ENCODE peak calls at places on chromosome 6, in ten cellular contexts. One of them, this sample, is unnamed.

GRCh38 chr6:56909115-56909907 is 45.6 kb upstream of the BEND6 start:
- DNase-seq in mucosa of descending colon: no peak
- DNase-seq in body of pancreas: no peak
- DNase-seq in coronary artery: no peak
- DNase-seq in fibroblast of lung: no peak
- DNase-seq in IMR-90: peak
- DNase-seq in OCI-LY7: no peak
- DNase-seq in cardiac fibroblast: no peak
- DNase-seq in HepG2: no peak
- DNase-seq in adrenal gland: no peak
- DNase-seq in this sample: no peak

GRCh38 chr6:170291271-170292110 is 613 bp upstream of the DLL1 start:
- DNase-seq in body of pancreas: no peak
- DNase-seq in adrenal gland: no peak
- DNase-seq in cardiac fibroblast: peak
- DNase-seq in mucosa of descending colon: peak
- DNase-seq in HepG2: no peak
- DNase-seq in fibroblast of lung: no peak
- DNase-seq in coronary artery: peak
- DNase-seq in OCI-LY7: peak
- DNase-seq in IMR-90: no peak
- DNase-seq in this sample: no peak

GRCh38 chr6:108737594-108738546 is 110.4 kb upstream of the ARMC2 start:
- DNase-seq in adrenal gland: no peak
- DNase-seq in IMR-90: peak
- DNase-seq in body of pancreas: no peak
- DNase-seq in OCI-LY7: no peak
- DNase-seq in cardiac fibroblast: peak
- DNase-seq in HepG2: no peak
- DNase-seq in coronary artery: peak
- DNase-seq in fibroblast of lung: peak
- DNase-seq in mucosa of descending colon: no peak
- DNase-seq in this sample: peak

GRCh38 chr6:17653198-17653881 is 53.2 kb downstream of the FAM8A1 start:
- DNase-seq in cardiac fibroblast: no peak
- DNase-seq in OCI-LY7: no peak
- DNase-seq in body of pancreas: no peak
- DNase-seq in adrenal gland: no peak
- DNase-seq in IMR-90: no peak
- DNase-seq in mucosa of descending colon: no peak
- DNase-seq in HepG2: no peak
- DNase-seq in coronary artery: no peak
- DNase-seq in fibroblast of lung: no peak
- DNase-seq in this sample: no peak

GRCh38 chr6:41200296-41200900 is 551 bp downstream of the TREML2 start:
- DNase-seq in fibroblast of lung: peak
- DNase-seq in cardiac fibroblast: peak
- DNase-seq in IMR-90: no peak
- DNase-seq in HepG2: no peak
- DNase-seq in adrenal gland: no peak
- DNase-seq in mucosa of descending colon: no peak
- DNase-seq in coronary artery: no peak
- DNase-seq in OCI-LY7: peak
- DNase-seq in body of pancreas: no peak
- DNase-seq in this sample: no peak

GRCh38 chr6:14713008-14713452 is 532.8 kb upstream of the JARID2 start:
- DNase-seq in OCI-LY7: no peak
- DNase-seq in HepG2: no peak
- DNase-seq in coronary artery: no peak
- DNase-seq in body of pancreas: no peak
- DNase-seq in mucosa of descending colon: no peak
- DNase-seq in fibroblast of lung: peak
- DNase-seq in IMR-90: peak
- DNase-seq in cardiac fibroblast: peak
- DNase-seq in adrenal gland: no peak
- DNase-seq in this sample: peak

GRCh38 chr6:14258117-14258516 is 140.5 kb downstream of the CD83 start:
- DNase-seq in cardiac fibroblast: no peak
- DNase-seq in HepG2: no peak
- DNase-seq in IMR-90: no peak
- DNase-seq in adrenal gland: no peak
- DNase-seq in body of pancreas: no peak
- DNase-seq in fibroblast of lung: no peak
- DNase-seq in OCI-LY7: no peak
- DNase-seq in mucosa of descending colon: no peak
- DNase-seq in coronary artery: no peak
- DNase-seq in this sample: no peak

GRCh38 chr6:120805267-120805666 is 529.0 kb downstream of the TBC1D32 start:
- DNase-seq in coronary artery: no peak
- DNase-seq in HepG2: no peak
- DNase-seq in fibroblast of lung: peak
- DNase-seq in IMR-90: no peak
- DNase-seq in OCI-LY7: no peak
- DNase-seq in body of pancreas: no peak
- DNase-seq in mucosa of descending colon: no peak
- DNase-seq in cardiac fibroblast: peak
- DNase-seq in adrenal gland: no peak
- DNase-seq in this sample: peak

GRCh38 chr6:42138630-42139619 is 3.5 kb downstream of the C6orf132 start:
- DNase-seq in coronary artery: no peak
- DNase-seq in fibroblast of lung: peak
- DNase-seq in IMR-90: peak
- DNase-seq in HepG2: peak
- DNase-seq in body of pancreas: no peak
- DNase-seq in cardiac fibroblast: no peak
- DNase-seq in OCI-LY7: no peak
- DNase-seq in mucosa of descending colon: no peak
- DNase-seq in adrenal gland: no peak
- DNase-seq in this sample: no peak

GRCh38 chr6:11270030-11271027 is 37.9 kb upstream of the NEDD9 start:
- DNase-seq in fibroblast of lung: peak
- DNase-seq in IMR-90: peak
- DNase-seq in OCI-LY7: no peak
- DNase-seq in HepG2: peak
- DNase-seq in coronary artery: no peak
- DNase-seq in body of pancreas: peak
- DNase-seq in mucosa of descending colon: no peak
- DNase-seq in adrenal gland: no peak
- DNase-seq in cardiac fibroblast: peak
- DNase-seq in this sample: no peak

GRCh38 chr6:548517-548916 is 108.4 kb downstream of the HUS1B start:
- DNase-seq in mucosa of descending colon: no peak
- DNase-seq in fibroblast of lung: no peak
- DNase-seq in adrenal gland: no peak
- DNase-seq in HepG2: no peak
- DNase-seq in coronary artery: no peak
- DNase-seq in body of pancreas: no peak
- DNase-seq in OCI-LY7: no peak
- DNase-seq in IMR-90: no peak
- DNase-seq in cardiac fibroblast: no peak
- DNase-seq in this sample: no peak

GRCh38 chr6:122284848-122285247 is 114.6 kb upstream of the HSF2 start:
- DNase-seq in adrenal gland: no peak
- DNase-seq in IMR-90: no peak
- DNase-seq in HepG2: no peak
- DNase-seq in body of pancreas: no peak
- DNase-seq in mucosa of descending colon: no peak
- DNase-seq in cardiac fibroblast: no peak
- DNase-seq in fibroblast of lung: no peak
- DNase-seq in OCI-LY7: no peak
- DNase-seq in coronary artery: no peak
- DNase-seq in this sample: no peak

GRCh38 chr6:122285292-122285913 is 114.0 kb upstream of the HSF2 start:
- DNase-seq in mucosa of descending colon: no peak
- DNase-seq in cardiac fibroblast: no peak
- DNase-seq in adrenal gland: no peak
- DNase-seq in HepG2: no peak
- DNase-seq in IMR-90: no peak
- DNase-seq in body of pancreas: no peak
- DNase-seq in coronary artery: no peak
- DNase-seq in fibroblast of lung: no peak
- DNase-seq in OCI-LY7: no peak
- DNase-seq in this sample: no peak

GRCh38 chr6:122286512-122286911 is 112.9 kb upstream of the HSF2 start:
- DNase-seq in HepG2: no peak
- DNase-seq in fibroblast of lung: peak
- DNase-seq in adrenal gland: no peak
- DNase-seq in coronary artery: no peak
- DNase-seq in IMR-90: no peak
- DNase-seq in mucosa of descending colon: no peak
- DNase-seq in OCI-LY7: no peak
- DNase-seq in cardiac fibroblast: no peak
- DNase-seq in body of pancreas: no peak
- DNase-seq in this sample: no peak

GRCh38 chr6:122289721-122290501 is 109.5 kb upstream of the HSF2 start:
- DNase-seq in adrenal gland: no peak
- DNase-seq in IMR-90: peak
- DNase-seq in coronary artery: no peak
- DNase-seq in OCI-LY7: no peak
- DNase-seq in mucosa of descending colon: no peak
- DNase-seq in fibroblast of lung: peak
- DNase-seq in body of pancreas: no peak
- DNase-seq in HepG2: peak
- DNase-seq in cardiac fibroblast: peak
- DNase-seq in this sample: peak
- TF ChIP-seq CTCF in adrenal gland: no peak
- TF ChIP-seq CTCF in IMR-90: peak
- TF ChIP-seq CTCF in coronary artery: no peak
- TF ChIP-seq CTCF in OCI-LY7: peak
- TF ChIP-seq CTCF in mucosa of descending colon: no peak
- TF ChIP-seq CTCF in fibroblast of lung: peak
- TF ChIP-seq CTCF in body of pancreas: no peak
- TF ChIP-seq CTCF in HepG2: peak
- TF ChIP-seq CTCF in cardiac fibroblast: no peak
- TF ChIP-seq CTCF in this sample: peak

DNA sequence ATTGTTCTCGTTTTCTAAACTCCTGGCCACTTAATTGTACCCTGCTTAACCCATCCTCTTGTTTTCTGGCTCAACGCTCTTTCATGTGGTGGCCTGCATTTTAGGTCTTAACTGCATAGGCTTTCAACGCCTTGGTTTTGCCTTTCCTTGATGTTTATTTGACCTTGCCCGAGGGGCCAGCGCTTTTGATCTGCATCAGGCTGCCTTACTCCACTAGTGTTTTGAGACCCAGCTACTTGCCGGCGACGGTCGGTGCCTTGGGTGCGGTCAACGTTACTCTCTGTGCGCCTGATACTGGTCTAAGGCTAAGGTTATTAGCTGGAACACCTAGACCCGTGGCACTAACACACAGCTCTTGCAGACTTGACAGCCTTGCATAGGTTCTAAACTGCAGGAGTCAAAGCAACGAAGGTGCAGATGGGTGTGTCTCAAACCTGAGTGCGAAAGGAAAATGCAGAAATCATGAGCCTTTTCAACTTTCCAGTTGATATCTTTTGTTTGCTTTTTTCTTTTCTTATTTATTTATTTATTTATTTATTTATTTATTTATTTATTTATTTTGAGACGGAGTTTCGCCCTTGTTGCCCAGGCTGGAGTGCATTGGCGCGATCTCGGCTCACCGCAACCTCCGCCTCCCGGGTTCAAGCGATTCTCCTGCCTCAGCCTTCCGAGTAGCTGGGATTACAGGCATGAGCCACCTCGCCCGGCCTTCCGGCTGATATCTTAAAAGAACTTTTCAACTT is 138.8 kb downstream of the HFE start:
- DNase-seq in fibroblast of lung: no peak
- DNase-seq in mucosa of descending colon: no peak
- DNase-seq in adrenal gland: no peak
- DNase-seq in HepG2: no peak
- DNase-seq in coronary artery: no peak
- DNase-seq in IMR-90: no peak
- DNase-seq in cardiac fibroblast: no peak
- DNase-seq in body of pancreas: no peak
- DNase-seq in OCI-LY7: no peak
- DNase-seq in this sample: no peak
- H3K4me3 ChIP-seq in fibroblast of lung: no peak
- H3K4me3 ChIP-seq in mucosa of descending colon: no peak
- H3K4me3 ChIP-seq in adrenal gland: no peak
- H3K4me3 ChIP-seq in HepG2: no peak
- H3K4me3 ChIP-seq in coronary artery: no peak
- H3K4me3 ChIP-seq in IMR-90: peak
- H3K4me3 ChIP-seq in cardiac fibroblast: no peak
- H3K4me3 ChIP-seq in body of pancreas: no peak
- H3K4me3 ChIP-seq in OCI-LY7: no peak
- H3K4me3 ChIP-seq in this sample: peak

GRCh38 chr6:138290563-138290962 is 72.3 kb upstream of the PBOV1 start:
- DNase-seq in mucosa of descending colon: no peak
- DNase-seq in fibroblast of lung: no peak
- DNase-seq in OCI-LY7: no peak
- DNase-seq in coronary artery: no peak
- DNase-seq in body of pancreas: no peak
- DNase-seq in HepG2: no peak
- DNase-seq in adrenal gland: no peak
- DNase-seq in cardiac fibroblast: no peak
- DNase-seq in IMR-90: no peak
- DNase-seq in this sample: no peak

GRCh38 chr6:138291849-138292181 is 73.5 kb upstream of the PBOV1 start:
- DNase-seq in fibroblast of lung: no peak
- DNase-seq in cardiac fibroblast: no peak
- DNase-seq in HepG2: no peak
- DNase-seq in coronary artery: no peak
- DNase-seq in adrenal gland: no peak
- DNase-seq in mucosa of descending colon: no peak
- DNase-seq in body of pancreas: no peak
- DNase-seq in IMR-90: no peak
- DNase-seq in OCI-LY7: no peak
- DNase-seq in this sample: no peak

GRCh38 chr6:138287144-138287955 is 69.1 kb upstream of the PBOV1 start:
- DNase-seq in cardiac fibroblast: peak
- DNase-seq in body of pancreas: peak
- DNase-seq in HepG2: peak
- DNase-seq in OCI-LY7: peak
- DNase-seq in fibroblast of lung: no peak
- DNase-seq in IMR-90: no peak
- DNase-seq in adrenal gland: peak
- DNase-seq in coronary artery: no peak
- DNase-seq in mucosa of descending colon: no peak
- DNase-seq in this sample: peak

GRCh38 chr6:138291036-138291848 is 73.0 kb upstream of the PBOV1 start:
- DNase-seq in IMR-90: no peak
- DNase-seq in coronary artery: no peak
- DNase-seq in OCI-LY7: no peak
- DNase-seq in mucosa of descending colon: no peak
- DNase-seq in body of pancreas: no peak
- DNase-seq in cardiac fibroblast: no peak
- DNase-seq in fibroblast of lung: no peak
- DNase-seq in adrenal gland: no peak
- DNase-seq in HepG2: no peak
- DNase-seq in this sample: no peak

GRCh38 chr6:138289739-138290138 is 71.4 kb upstream of the PBOV1 start:
- DNase-seq in adrenal gland: no peak
- DNase-seq in IMR-90: no peak
- DNase-seq in body of pancreas: no peak
- DNase-seq in mucosa of descending colon: no peak
- DNase-seq in HepG2: peak
- DNase-seq in cardiac fibroblast: no peak
- DNase-seq in OCI-LY7: peak
- DNase-seq in fibroblast of lung: no peak
- DNase-seq in coronary artery: no peak
- DNase-seq in this sample: no peak
- TF ChIP-seq CTCF in adrenal gland: no peak
- TF ChIP-seq CTCF in IMR-90: peak
- TF ChIP-seq CTCF in body of pancreas: no peak
- TF ChIP-seq CTCF in mucosa of descending colon: no peak
- TF ChIP-seq CTCF in HepG2: peak
- TF ChIP-seq CTCF in cardiac fibroblast: no peak
- TF ChIP-seq CTCF in OCI-LY7: peak
- TF ChIP-seq CTCF in fibroblast of lung: no peak
- TF ChIP-seq CTCF in coronary artery: no peak
- TF ChIP-seq CTCF in this sample: peak

GRCh38 chr6:93163146-93163545 is 256.2 kb downstream of the EPHA7 start:
- DNase-seq in cardiac fibroblast: no peak
- DNase-seq in body of pancreas: no peak
- DNase-seq in mucosa of descending colon: no peak
- DNase-seq in coronary artery: no peak
- DNase-seq in fibroblast of lung: no peak
- DNase-seq in HepG2: no peak
- DNase-seq in OCI-LY7: no peak
- DNase-seq in IMR-90: no peak
- DNase-seq in adrenal gland: no peak
- DNase-seq in this sample: no peak
- H3K4me3 ChIP-seq in cardiac fibroblast: no peak
- H3K4me3 ChIP-seq in body of pancreas: no peak
- H3K4me3 ChIP-seq in mucosa of descending colon: no peak
- H3K4me3 ChIP-seq in coronary artery: no peak
- H3K4me3 ChIP-seq in fibroblast of lung: no peak
- H3K4me3 ChIP-seq in HepG2: no peak
- H3K4me3 ChIP-seq in OCI-LY7: no peak
- H3K4me3 ChIP-seq in IMR-90: no peak
- H3K4me3 ChIP-seq in adrenal gland: no peak
- H3K4me3 ChIP-seq in this sample: no peak

This sample was measured in astrocyte of the spinal cord.